ENCODE peak calls at places on chromosome 1, in four cellular contexts. A is H1, X is IMR-90, P is mesendoderm. V is an unnamed sample.

GRCh38 chr1:185929759-185930158 is 195.6 kb downstream of the HMCN1 start:
- DNase-seq in A (no peak), X (peak), P (no peak), V (no peak)

GRCh38 chr1:81936838-81937237 is 136.1 kb downstream of the ADGRL2 start:
- DNase-seq in A (no peak), X (no peak), P (no peak), V (no peak)

GRCh38 chr1:54272772-54273091 is 72.8 kb downstream of the MRPL37 start:
- DNase-seq in A (no peak), X (no peak), P (peak), V (no peak)

GRCh38 chr1:23865543-23865930 is 2.6 kb downstream of the FUCA1 start:
- DNase-seq in A (no peak), X (peak), P (no peak), V (no peak)

GRCh38 chr1:203346060-203346754 is 4.7 kb downstream of the FMOD start:
- DNase-seq in A (no peak), X (no peak), P (peak), V (no peak)

GRCh38 chr1:6385673-6386191 is 7.8 kb downstream of the ACOT7 start:
- DNase-seq in A (peak), X (peak), P (peak), V (peak)

GRCh38 chr1:32980080-32980479 is 15.5 kb upstream of the RNF19B start:
- DNase-seq in A (no peak), X (no peak), P (no peak), V (no peak)

GRCh38 chr1:161725888-161726630 is 4.7 kb downstream of the FCRLB start:
- DNase-seq in A (peak), X (peak), P (peak), V (peak)

GRCh38 chr1:182909578-182909977 is 43.4 kb downstream of the SHCBP1L start:
- DNase-seq in A (no peak), X (no peak), P (no peak), V (no peak)

GRCh38 chr1:53371121-53371666 is 43.3 kb upstream of the LRP8 start:
- DNase-seq in A (peak), X (no peak), P (peak), V (peak)

GRCh38 chr1:32701951-32702598 is 495 bp downstream of the SYNC start:
- DNase-seq in A (no peak), X (peak), P (no peak), V (no peak)

GRCh38 chr1:22236900-22237299 is 94.0 kb upstream of the WNT4 start:
- DNase-seq in A (no peak), X (no peak), P (no peak), V (no peak)

GRCh38 chr1:98086796-98087195 is 166.0 kb upstream of the DPYD start:
- DNase-seq in A (no peak), X (peak), P (peak), V (peak)

GRCh38 chr1:20219991-20220390 is 33.7 kb upstream of the PLA2G2C start:
- DNase-seq in A (no peak), X (no peak), P (no peak), V (no peak)

GRCh38 chr1:77401384-77401783 is 119.6 kb downstream of the AK5 start:
- DNase-seq in A (no peak), X (no peak), P (no peak), V (no peak)

GRCh38 chr1:232403017-232403714 is 226.8 kb downstream of the SIPA1L2 start:
- DNase-seq in A (no peak), X (no peak), P (no peak), V (no peak)

GRCh38 chr1:40393173-40393572 is 19.6 kb downstream of the SMAP2 start:
- DNase-seq in A (no peak), X (no peak), P (no peak), V (no peak)
- H3K56ac ChIP-seq in A (no peak), X (no peak), P (no peak), V (no peak)

DNA sequence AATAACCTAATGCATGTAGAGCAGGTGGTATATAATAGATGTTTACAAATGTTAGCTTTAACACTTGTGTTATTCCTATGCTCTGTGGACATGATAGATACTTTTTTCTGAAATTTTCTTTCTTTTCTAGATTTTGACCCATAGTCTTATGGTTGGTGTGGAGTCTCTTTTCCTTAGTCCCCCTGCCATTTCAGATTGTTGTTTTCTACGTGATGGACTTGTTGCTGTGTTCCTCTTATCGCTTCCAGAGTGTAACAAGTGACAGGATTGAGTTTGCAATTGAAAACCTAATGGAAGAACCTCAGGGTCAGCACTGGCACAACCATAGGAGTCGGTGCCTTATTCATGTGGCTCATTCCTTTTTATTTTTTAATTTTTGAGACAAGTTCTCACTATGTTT is 136.4 kb downstream of the HHAT start:
- DNase-seq in A (no peak), X (no peak), P (no peak), V (no peak)
- H3K56ac ChIP-seq in A (no peak), X (no peak), P (no peak), V (no peak)

GRCh38 chr1:160367516-160367900 is 637 bp downstream of the NHLH1 start:
- DNase-seq in A (no peak), X (no peak), P (no peak), V (no peak)
- H3K56ac ChIP-seq in A (no peak), X (no peak), P (no peak), V (no peak)

GRCh38 chr1:57133686-57134085 is 167.9 kb upstream of the C8B start:
- DNase-seq in A (no peak), X (peak), P (no peak), V (no peak)
- H3K56ac ChIP-seq in A (no peak), X (no peak), P (no peak), V (no peak)

GRCh38 chr1:117179471-117179870 is 31.3 kb downstream of the VTCN1 start:
- DNase-seq in A (no peak), X (no peak), P (peak), V (no peak)

GRCh38 chr1:117178756-117179155 is 32.0 kb downstream of the VTCN1 start:
- DNase-seq in A (no peak), X (no peak), P (no peak), V (no peak)

GRCh38 chr1:117174851-117175250 is 35.9 kb downstream of the VTCN1 start:
- DNase-seq in A (no peak), X (no peak), P (peak), V (peak)

GRCh38 chr1:117176579-117176978 is 34.1 kb downstream of the VTCN1 start:
- DNase-seq in A (no peak), X (peak), P (no peak), V (no peak)

GRCh38 chr1:117177376-117177775 is 33.4 kb downstream of the VTCN1 start:
- DNase-seq in A (no peak), X (no peak), P (no peak), V (no peak)
- H3K56ac ChIP-seq in A (no peak), X (no peak), P (no peak), V (no peak)